ENCODE peak calls at places on chromosomes 6 and 20, in eight cellular contexts. W is aorta; S is Right ventricle myocardium superior; D is globus pallidus; M is pons; B is T-helper 9 cell; X is CD8-positive, alpha-beta memory T cell; G is HFFc6. P is an unnamed sample.

GRCh38 chr6:42142118-42142835 is at the start of gene C6orf132:
- DNase-seq in X (no peak), M (no peak), G (peak), D (no peak), S (peak), W (no peak), B (no peak), P (peak)

GRCh38 chr20:50625986-50626677 is 65.2 kb downstream of the RIPOR3 start:
- DNase-seq in S (peak), D (no peak), B (no peak), M (no peak), X (no peak), W (no peak), G (peak), P (peak)

GRCh38 chr20:61556116-61556515 is 304.1 kb downstream of the CDH4 start:
- DNase-seq in G (peak), D (no peak), B (no peak), M (peak), X (no peak), S (no peak), W (no peak), P (peak)

GRCh38 chr20:62381202-62381797 is 5.6 kb upstream of the RPS21 start:
- DNase-seq in D (no peak), G (no peak), M (no peak), B (no peak), W (no peak), X (no peak), S (no peak), P (no peak)

GRCh38 chr20:35018578-35019371 is 63.1 kb downstream of the MYH7B start:
- DNase-seq in B (no peak), X (no peak), M (no peak), D (no peak), G (no peak), S (no peak), W (peak), P (no peak)

GRCh38 chr6:43391448-43392031 is 22.1 kb upstream of the ZNF318 start:
- DNase-seq in D (no peak), M (no peak), B (peak), W (no peak), S (no peak), G (no peak), X (peak), P (no peak)

GRCh38 chr6:160040527-160041264 is 71.8 kb downstream of the IGF2R start:
- DNase-seq in D (no peak), S (no peak), G (no peak), X (no peak), B (no peak), W (no peak), M (no peak), P (no peak)

GRCh38 chr20:41011551-41012067 is 17.0 kb upstream of the TOP1 start:
- DNase-seq in G (no peak), W (no peak), S (no peak), D (no peak), M (peak), X (no peak), B (no peak), P (no peak)

GRCh38 chr20:62741191-62741676 is 32.6 kb downstream of the NTSR1 start:
- DNase-seq in S (peak), D (no peak), W (peak), G (no peak), M (no peak), B (no peak), X (no peak), P (no peak)

GRCh38 chr6:154956771-154957522 is 38.2 kb upstream of the TIAM2 start:
- DNase-seq in B (no peak), G (no peak), X (no peak), S (no peak), D (no peak), W (no peak), M (no peak), P (no peak)

GRCh38 chr20:40702504-40702903 is 13.5 kb upstream of the MAFB start:
- DNase-seq in G (no peak), B (no peak), X (no peak), D (no peak), S (no peak), M (no peak), W (no peak), P (peak)

GRCh38 chr6:3561745-3562144 is 104.9 kb upstream of the SLC22A23 start:
- DNase-seq in X (no peak), W (no peak), B (no peak), G (no peak), S (no peak), D (peak), M (peak), P (no peak)

GRCh38 chr20:61886721-61887658 is 178.7 kb downstream of the TAF4 start:
- DNase-seq in S (peak), W (peak), X (no peak), B (peak), G (peak), M (peak), D (peak), P (peak)

GRCh38 chr6:169959129-169960002 is 207.9 kb downstream of the ERMARD start:
- DNase-seq in S (no peak), M (peak), G (no peak), W (peak), X (peak), B (no peak), D (no peak), P (no peak)

GRCh38 chr6:113447088-113447831 is 409.9 kb upstream of the MARCKS start:
- DNase-seq in G (peak), X (no peak), B (no peak), W (no peak), M (no peak), D (no peak), S (no peak), P (peak)

GRCh38 chr20:62832951-62833391 is 16.1 kb downstream of the COL9A3 start:
- DNase-seq in S (peak), B (no peak), X (peak), D (no peak), G (no peak), M (no peak), W (peak), P (no peak)

GRCh38 chr6:39843305-39844020 is 51.3 kb downstream of the DAAM2 start:
- DNase-seq in D (no peak), G (no peak), X (no peak), M (no peak), S (no peak), B (no peak), W (no peak), P (peak)

P was measured in foreskin fibroblast.